ENCODE peak calls at places on chromosomes 7 and 10, in ten cellular contexts. Q is GM12878; N is CD4-positive, alpha-beta T cell; R is CD8-positive, alpha-beta memory T cell; B is CD8-positive, alpha-beta T cell; O is stomach; L is psoas muscle; J is brain microvascular endothelial cell; G is left lung; E is IMR-90. A is an unnamed sample.

GRCh38 chr7:78768859-78769258 is 684.6 kb downstream of the MAGI2 start:
- DNase-seq in R (no peak), L (no peak), O (no peak), J (no peak), Q (no peak), B (no peak), G (no peak), E (no peak), N (no peak), A (no peak)

GRCh38 chr7:26562841-26563240 is 271.2 kb downstream of the SNX10 start:
- DNase-seq in G (no peak), L (no peak), Q (no peak), O (no peak), J (no peak), R (no peak), E (no peak), B (no peak), N (no peak), A (no peak)

GRCh38 chr7:27171636-27172387 is 2.3 kb downstream of the HOXA10 start:
- DNase-seq in G (peak; percentile 26), R (peak; percentile 40), Q (no peak), N (no peak), O (no peak), J (no peak), E (no peak), L (no peak), B (no peak), A (no peak)

GRCh38 chr10:3780766-3781457 is 4.1 kb downstream of the KLF6 start:
- DNase-seq in G (no peak), J (no peak), Q (no peak), B (no peak), N (no peak), O (no peak), L (no peak), R (peak; percentile 54), E (peak; percentile 14), A (no peak)

GRCh38 chr7:131267631-131268030 is 60.0 kb upstream of the MKLN1 start:
- DNase-seq in J (no peak), Q (no peak), G (no peak), B (no peak), O (no peak), R (no peak), E (no peak), L (no peak), N (no peak), A (no peak)

GRCh38 chr10:69801094-69801433 is 642 bp upstream of the COL13A1 start:
- DNase-seq in N (peak; percentile 2), O (peak; percentile 43), G (peak; percentile 38), L (peak; percentile 61), B (no peak), R (no peak), J (peak; percentile 58), Q (no peak), E (peak; percentile 55), A (peak; percentile 57)

GRCh38 chr7:156113733-156114132 is 301.5 kb upstream of the SHH start:
- DNase-seq in Q (no peak), L (no peak), B (no peak), E (no peak), J (no peak), O (no peak), R (no peak), G (no peak), N (no peak), A (no peak)

GRCh38 chr7:140738280-140738679 is 41.8 kb downstream of the NDUFB2 start:
- DNase-seq in Q (no peak), E (peak; percentile 28), B (no peak), G (no peak), J (peak; percentile 5), R (no peak), N (no peak), O (no peak), L (no peak), A (no peak)

GRCh38 chr7:114087674-114088539 is 169.1 kb upstream of the PPP1R3A start:
- DNase-seq in J (no peak), G (no peak), O (no peak), N (no peak), R (no peak), B (no peak), E (no peak), L (no peak), Q (no peak), A (no peak)

GRCh38 chr10:131792809-131793208 is 108.0 kb upstream of the PPP2R2D start:
- DNase-seq in N (no peak), J (no peak), B (no peak), L (no peak), G (no peak), E (no peak), O (peak; percentile 17), Q (no peak), R (no peak), A (no peak)

GRCh38 chr10:102616071-102616770 is 28.1 kb upstream of the TRIM8 start:
- DNase-seq in B (no peak), R (no peak), J (no peak), N (no peak), G (no peak), O (no peak), E (no peak), L (peak; percentile 76), Q (no peak), A (peak; percentile 51)

GRCh38 chr10:98916751-98917150 is 318.9 kb downstream of the HPSE2 start:
- DNase-seq in B (no peak), Q (no peak), J (peak; percentile 20), G (no peak), E (peak; percentile 37), N (no peak), R (no peak), O (no peak), L (no peak), A (no peak)

GRCh38 chr10:127619550-127619949 is 70.4 kb downstream of the NPS start:
- DNase-seq in G (no peak), J (no peak), L (no peak), Q (no peak), E (no peak), R (no peak), N (no peak), O (no peak), B (no peak), A (no peak)

GRCh38 chr10:4812952-4813351 is 13.1 kb upstream of the AKR1E2 start:
- DNase-seq in J (peak; percentile 88), R (no peak), B (no peak), Q (no peak), G (no peak), N (no peak), O (no peak), E (peak; percentile 96), L (no peak), A (no peak)

GRCh38 chr7:114533151-114533550 is 118.5 kb downstream of the FOXP2 start:
- DNase-seq in G (no peak), R (no peak), J (no peak), N (no peak), O (no peak), L (no peak), Q (no peak), B (no peak), E (no peak), A (no peak)

GRCh38 chr10:110629680-110630191 is 14.4 kb upstream of the RBM20 start:
- DNase-seq in L (no peak), J (peak; percentile 88), B (no peak), O (no peak), G (no peak), R (no peak), N (no peak), Q (no peak), E (peak; percentile 89), A (no peak)

GRCh38 chr10:110628161-110628560 is 16.0 kb upstream of the RBM20 start:
- DNase-seq in G (no peak), B (no peak), N (no peak), Q (no peak), J (no peak), R (no peak), L (no peak), O (no peak), E (no peak), A (no peak)

GRCh38 chr10:110620108-110620719 is 23.9 kb upstream of the RBM20 start:
- DNase-seq in G (no peak), E (no peak), J (no peak), R (no peak), O (no peak), B (no peak), Q (no peak), N (no peak), L (no peak), A (no peak)

GRCh38 chr10:110625951-110626855 is 17.9 kb upstream of the RBM20 start:
- DNase-seq in B (no peak), Q (no peak), G (no peak), O (no peak), E (no peak), N (no peak), R (no peak), J (no peak), L (no peak), A (no peak)

GRCh38 chr10:110625356-110625894 is 18.7 kb upstream of the RBM20 start:
- DNase-seq in Q (no peak), G (no peak), E (no peak), B (no peak), O (no peak), R (no peak), N (no peak), J (no peak), L (no peak), A (no peak)
- H3K27ac ChIP-seq in Q (no peak overlapping the region), G (no peak overlapping the region), E (no peak overlapping the region), B (no peak overlapping the region), O (no peak overlapping the region), R (no peak overlapping the region), N (no peak overlapping the region), J (no peak overlapping the region), L (no peak overlapping the region), A (no peak overlapping the region)

GRCh38 chr10:97481071-97481470 is 17.2 kb downstream of the MMS19 start:
- DNase-seq in E (peak; percentile 21), Q (no peak), B (no peak), R (no peak), O (no peak), L (no peak), J (no peak), G (no peak), N (no peak), A (no peak)
- H3K27ac ChIP-seq in E (no peak overlapping the region), Q (no peak overlapping the region), B (no peak overlapping the region), R (no peak overlapping the region), O (no peak overlapping the region), L (no peak overlapping the region), J (no peak overlapping the region), G (peak overlapping the region; percentile 11), N (no peak overlapping the region), A (peak overlapping the region; percentile 2)

DNA sequence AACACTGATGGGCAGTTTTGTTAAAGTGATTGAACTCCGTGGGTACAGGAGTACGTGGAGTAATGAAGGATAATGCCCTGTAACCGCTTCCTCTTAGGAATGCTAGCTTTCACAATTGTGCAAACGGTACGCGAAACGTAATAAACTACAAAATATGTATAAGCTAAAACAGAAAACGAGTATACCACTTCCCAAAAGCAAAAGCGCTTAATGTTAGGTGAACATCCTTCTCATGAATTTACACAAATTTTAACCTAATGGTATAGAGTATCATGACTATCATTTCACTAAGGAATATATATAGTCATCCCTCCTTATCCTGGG is 395 bp upstream of the ZNF25 start:
- DNase-seq in R (no peak), N (no peak), E (no peak), B (no peak), G (no peak), J (no peak), L (no peak), O (no peak), Q (no peak), A (no peak)
- H3K27ac ChIP-seq in R (peak overlapping the region; percentile 88), N (peak overlapping the region; percentile 89), E (peak overlapping the region; percentile 7), B (peak overlapping the region; percentile 84), G (peak overlapping the region; percentile 94), J (no peak overlapping the region), L (peak overlapping the region; percentile 96), O (peak overlapping the region; percentile 6), Q (peak overlapping the region; percentile 57), A (peak overlapping the region; percentile 99)

GRCh38 chr7:116271980-116272886 is 61.9 kb downstream of the TES start:
- DNase-seq in B (no peak), E (peak; percentile 98), Q (no peak), N (no peak), J (peak; percentile 93), R (no peak), L (peak; percentile 27), G (peak; percentile 63), O (no peak), A (no peak)
- H3K27ac ChIP-seq in B (no peak overlapping the region), E (peak overlapping the region; percentile 90), Q (no peak overlapping the region), N (no peak overlapping the region), J (peak overlapping the region; percentile 83), R (no peak overlapping the region), L (peak overlapping the region; percentile 81), G (peak overlapping the region; percentile 73), O (no peak overlapping the region), A (peak overlapping the region; percentile 64)